ENCODE peak calls at places on chromosomes 7 and 10, in ten cellular contexts. D is transverse colon; B is ascending aorta; U is right cardiac atrium; H is heart left ventricle; Z is Jurkat, Clone E6-1; Q is AG04450; N is CD8-positive, alpha-beta T cell; A is K562; I is retinal pigment epithelial cell. C is an unnamed sample.

GRCh38 chr10:15046626-15047025 is 2.9 kb downstream of the OLAH start:
- DNase-seq in D (no peak), B (no peak), U (no peak), H (no peak), Z (no peak), Q (no peak), N (no peak), A (no peak), I (peak), C (no peak)

GRCh38 chr10:1552881-1553595 is 184.3 kb downstream of the ADARB2 start:
- DNase-seq in D (no peak), B (no peak), U (no peak), H (no peak), Z (no peak), Q (no peak), N (no peak), A (no peak), I (no peak), C (no peak)

GRCh38 chr7:68998136-68998535 is 600.1 kb upstream of the AUTS2 start:
- DNase-seq in D (no peak), B (no peak), U (no peak), H (no peak), Z (no peak), Q (no peak), N (no peak), A (no peak), I (no peak), C (no peak)

GRCh38 chr7:99794585-99795502 is 10.9 kb upstream of the CYP3A4 start:
- DNase-seq in D (no peak), B (no peak), U (no peak), H (no peak), Z (no peak), Q (no peak), N (no peak), A (no peak), I (no peak), C (no peak)

GRCh38 chr10:50260791-50261281 is 9.5 kb upstream of the ASAH2 start:
- DNase-seq in D (no peak), B (no peak), U (no peak), H (no peak), Z (no peak), Q (no peak), N (no peak), A (no peak), I (no peak), C (peak)

GRCh38 chr10:92200564-92200963 is 90.3 kb downstream of the CPEB3 start:
- DNase-seq in D (no peak), B (no peak), U (no peak), H (no peak), Z (no peak), Q (no peak), N (no peak), A (no peak), I (peak), C (no peak)

GRCh38 chr7:45469103-45469502 is 105.1 kb upstream of the ADCY1 start:
- DNase-seq in D (no peak), B (no peak), U (no peak), H (no peak), Z (no peak), Q (no peak), N (no peak), A (no peak), I (no peak), C (no peak)

GRCh38 chr7:66758964-66759628 is 18.6 kb downstream of the RABGEF1 start:
- DNase-seq in D (no peak), B (no peak), U (no peak), H (no peak), Z (no peak), Q (no peak), N (no peak), A (no peak), I (no peak), C (peak)

GRCh38 chr10:121481222-121481621 is 117.0 kb downstream of the FGFR2 start:
- DNase-seq in D (no peak), B (no peak), U (no peak), H (no peak), Z (no peak), Q (no peak), N (no peak), A (no peak), I (peak), C (no peak)

GRCh38 chr7:17057143-17057509 is 175.3 kb upstream of the AGR3 start:
- DNase-seq in D (no peak), B (no peak), U (no peak), H (no peak), Z (no peak), Q (no peak), N (no peak), A (no peak), I (no peak), C (no peak)

GRCh38 chr7:159027091-159027802 is 117.4 kb downstream of the VIPR2 start:
- DNase-seq in D (peak), B (no peak), U (no peak), H (no peak), Z (no peak), Q (no peak), N (no peak), A (no peak), I (no peak), C (no peak)

GRCh38 chr7:55241958-55242357 is 123.2 kb upstream of the LANCL2 start:
- DNase-seq in D (no peak), B (no peak), U (no peak), H (no peak), Z (no peak), Q (no peak), N (no peak), A (no peak), I (no peak), C (no peak)

GRCh38 chr10:50388181-50388580 is 136.9 kb upstream of the ASAH2 start:
- DNase-seq in D (no peak), B (no peak), U (no peak), H (no peak), Z (no peak), Q (no peak), N (no peak), A (no peak), I (no peak), C (no peak)

GRCh38 chr7:27745064-27745583 is 5.2 kb downstream of the TAX1BP1 start:
- DNase-seq in D (no peak), B (no peak), U (no peak), H (no peak), Z (peak), Q (peak), N (no peak), A (no peak), I (no peak), C (peak)

GRCh38 chr7:138304071-138304320 is 156.1 kb upstream of the TRIM24 start:
- DNase-seq in D (no peak), B (no peak), U (no peak), H (no peak), Z (no peak), Q (no peak), N (no peak), A (no peak), I (no peak), C (no peak)

GRCh38 chr7:73976761-73977625 is 51.0 kb upstream of the ELN start:
- DNase-seq in D (no peak), B (no peak), U (no peak), H (peak), Z (no peak), Q (no peak), N (no peak), A (peak), I (no peak), C (peak)

GRCh38 chr7:117283371-117283770 is 39.5 kb downstream of the WNT2 start:
- DNase-seq in D (no peak), B (no peak), U (no peak), H (no peak), Z (no peak), Q (peak), N (no peak), A (no peak), I (no peak), C (no peak)

GRCh38 chr7:106243893-106244292 is 40.9 kb downstream of the NAMPT start:
- DNase-seq in D (no peak), B (no peak), U (no peak), H (no peak), Z (no peak), Q (no peak), N (no peak), A (no peak), I (no peak), C (no peak)

GRCh38 chr10:93493162-93493561 is 3.2 kb upstream of the CEP55 start:
- DNase-seq in D (no peak), B (no peak), U (no peak), H (no peak), Z (no peak), Q (no peak), N (no peak), A (no peak), I (no peak), C (no peak)

GRCh38 chr7:109529712-109530111 is 960.0 kb downstream of the DNAJB9 start:
- DNase-seq in D (no peak), B (no peak), U (no peak), H (no peak), Z (no peak), Q (no peak), N (no peak), A (no peak), I (no peak), C (no peak)

GRCh38 chr7:45182856-45183710 is 25.5 kb downstream of the RAMP3 start:
- DNase-seq in D (no peak), B (no peak), U (no peak), H (no peak), Z (no peak), Q (no peak), N (no peak), A (no peak), I (no peak), C (no peak)

GRCh38 chr10:63627376-63627775 is 106.2 kb downstream of the REEP3 start:
- DNase-seq in D (no peak), B (no peak), U (no peak), H (no peak), Z (no peak), Q (no peak), N (no peak), A (no peak), I (no peak), C (peak)

GRCh38 chr10:63630085-63630927 is 109.1 kb downstream of the REEP3 start:
- DNase-seq in D (peak), B (peak), U (peak), H (peak), Z (peak), Q (peak), N (peak), A (peak), I (peak), C (peak)

GRCh38 chr10:63629363-63630084 is 108.3 kb downstream of the REEP3 start:
- DNase-seq in D (peak), B (peak), U (peak), H (peak), Z (peak), Q (peak), N (peak), A (peak), I (peak), C (peak)

GRCh38 chr10:63627881-63628296 is 106.7 kb downstream of the REEP3 start:
- DNase-seq in D (no peak), B (no peak), U (no peak), H (no peak), Z (peak), Q (no peak), N (no peak), A (no peak), I (no peak), C (peak)

DNA sequence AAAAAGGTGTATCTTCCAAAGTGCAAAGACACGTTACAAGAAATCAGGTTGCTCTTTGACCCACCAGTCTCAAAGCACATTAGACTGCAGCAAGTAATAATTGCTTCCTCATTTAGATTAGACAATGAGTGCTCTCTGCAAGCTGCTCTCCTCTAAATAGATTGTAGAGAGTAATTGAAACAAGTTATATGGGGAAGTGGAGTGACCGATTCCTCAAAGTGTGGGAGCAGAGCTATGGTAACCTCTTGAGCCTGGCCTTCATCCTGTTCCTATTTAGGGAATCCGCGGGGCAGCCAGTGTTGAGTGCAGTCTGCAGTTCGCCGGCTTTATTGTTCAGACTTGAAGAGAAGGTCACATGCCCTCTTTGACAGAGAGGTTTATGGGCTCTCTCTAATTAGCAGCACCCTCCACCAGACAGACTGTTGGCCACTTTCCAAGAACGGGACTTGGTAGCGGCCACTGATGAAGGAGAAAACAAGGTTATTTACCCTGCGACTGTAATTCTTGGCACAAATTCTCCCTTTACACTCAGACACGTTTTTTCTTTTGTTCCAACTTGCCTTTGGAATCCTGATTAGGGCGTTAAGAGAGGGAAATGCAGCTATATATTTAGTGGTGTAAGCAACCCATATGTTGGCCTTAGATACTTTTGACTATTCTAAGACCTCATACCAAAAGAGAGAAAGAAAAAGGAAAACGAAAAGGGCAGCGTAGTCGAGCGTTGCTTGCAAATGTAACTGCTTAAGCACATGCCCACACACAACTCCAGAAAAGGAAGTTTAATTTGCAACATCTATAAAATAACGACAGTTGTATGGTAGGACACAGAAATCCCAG is 107.5 kb downstream of the REEP3 start:
- DNase-seq in D (peak), B (no peak), U (peak), H (peak), Z (no peak), Q (no peak), N (no peak), A (peak), I (peak), C (peak)
- H3K4me3 ChIP-seq in D (peak), B (peak), U (peak), H (peak), Z (no peak), Q (peak), N (peak), A (peak), I (peak), C (peak)

GRCh38 chr10:119862524-119862923 is 10.1 kb downstream of the MCMBP start:
- DNase-seq in D (no peak), B (no peak), U (no peak), H (no peak), Z (no peak), Q (no peak), N (no peak), A (no peak), I (no peak), C (no peak)

GRCh38 chr10:119867317-119867716 is 5.3 kb downstream of the MCMBP start:
- DNase-seq in D (no peak), B (no peak), U (no peak), H (no peak), Z (no peak), Q (no peak), N (no peak), A (no peak), I (no peak), C (no peak)

GRCh38 chr10:119865699-119866240 is 6.9 kb downstream of the MCMBP start:
- DNase-seq in D (no peak), B (no peak), U (no peak), H (no peak), Z (no peak), Q (no peak), N (no peak), A (no peak), I (no peak), C (no peak)

GRCh38 chr10:119860866-119861601 is 11.6 kb downstream of the MCMBP start:
- DNase-seq in D (no peak), B (no peak), U (no peak), H (no peak), Z (no peak), Q (no peak), N (no peak), A (no peak), I (no peak), C (no peak)

GRCh38 chr10:119863951-119864565 is 8.6 kb downstream of the MCMBP start:
- DNase-seq in D (no peak), B (no peak), U (no peak), H (no peak), Z (peak), Q (no peak), N (no peak), A (no peak), I (no peak), C (peak)
- H3K4me3 ChIP-seq in D (no peak), B (no peak), U (no peak), H (no peak), Z (no peak), Q (no peak), N (no peak), A (no peak), I (no peak), C (no peak)

GRCh38 chr10:62048473-62048872 is 147.0 kb downstream of the ARID5B start:
- DNase-seq in D (no peak), B (no peak), U (no peak), H (no peak), Z (no peak), Q (no peak), N (no peak), A (no peak), I (no peak), C (no peak)
- H3K4me3 ChIP-seq in D (no peak), B (peak), U (peak), H (peak), Z (no peak), Q (peak), N (no peak), A (no peak), I (peak), C (no peak)

DNA sequence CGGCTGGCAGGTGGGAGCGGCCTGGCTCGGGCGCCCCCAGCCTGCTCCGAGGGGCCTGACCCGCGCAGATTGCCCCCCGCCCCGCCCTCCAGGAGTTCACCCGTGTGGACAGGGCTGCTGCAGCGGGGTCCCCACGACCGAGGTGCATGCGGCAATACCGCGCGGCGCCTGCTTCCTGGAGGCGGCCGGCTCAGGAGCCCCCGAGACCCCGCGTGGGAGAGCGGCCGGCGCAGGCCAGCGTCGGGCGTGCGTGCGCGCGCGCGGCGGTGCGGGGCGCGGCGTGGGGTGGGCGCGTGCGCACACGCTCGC is 1.0 kb upstream of the ACHE start:
- DNase-seq in D (no peak), B (no peak), U (no peak), H (no peak), Z (no peak), Q (no peak), N (no peak), A (no peak), I (no peak), C (peak)
- H3K4me3 ChIP-seq in D (no peak), B (peak), U (peak), H (peak), Z (no peak), Q (no peak), N (no peak), A (peak), I (no peak), C (no peak)

DNA sequence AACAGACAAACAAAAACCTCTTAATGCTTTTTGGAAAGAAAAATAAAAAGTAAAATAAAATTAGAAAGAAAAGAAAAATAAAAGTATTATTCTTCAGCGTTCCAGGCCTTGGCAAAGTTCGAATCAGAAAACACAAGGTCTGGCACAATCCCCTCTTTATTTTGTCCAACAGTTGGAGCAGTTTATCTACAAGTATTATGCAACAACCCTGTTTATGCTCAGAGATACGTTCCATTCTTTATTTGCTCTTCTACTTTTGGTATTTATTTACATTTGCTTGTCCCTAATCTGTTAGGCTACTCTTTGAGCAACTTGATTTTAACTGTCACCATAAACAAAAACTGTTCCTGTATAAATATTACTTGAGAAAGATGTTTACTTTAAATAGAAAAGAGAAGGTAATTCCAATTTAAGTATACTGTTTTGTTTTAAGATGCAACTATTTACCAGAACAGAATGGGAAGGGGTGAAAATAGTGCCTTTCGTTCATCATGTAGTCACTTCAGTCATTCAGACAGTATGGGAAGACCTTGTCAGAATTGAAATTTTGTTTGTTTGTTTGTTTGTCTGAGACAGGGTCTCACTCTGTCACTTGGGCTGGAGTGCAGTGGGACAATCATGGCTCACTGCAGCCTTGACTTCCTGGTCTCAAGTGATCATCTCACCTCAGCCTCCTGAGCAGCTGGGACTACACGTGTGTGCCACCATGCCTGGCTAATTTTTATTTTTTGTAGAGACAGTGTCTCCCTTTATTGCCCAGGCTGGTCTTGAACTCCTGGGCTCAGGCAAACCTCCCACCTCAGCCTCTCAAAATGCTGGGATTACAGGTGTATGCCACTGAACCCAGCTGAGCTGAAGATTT is 5.7 kb downstream of the PDK4 start:
- DNase-seq in D (no peak), B (no peak), U (no peak), H (no peak), Z (no peak), Q (no peak), N (no peak), A (no peak), I (no peak), C (no peak)
- H3K4me3 ChIP-seq in D (peak), B (peak), U (peak), H (no peak), Z (no peak), Q (no peak), N (no peak), A (no peak), I (no peak), C (no peak)

DNA sequence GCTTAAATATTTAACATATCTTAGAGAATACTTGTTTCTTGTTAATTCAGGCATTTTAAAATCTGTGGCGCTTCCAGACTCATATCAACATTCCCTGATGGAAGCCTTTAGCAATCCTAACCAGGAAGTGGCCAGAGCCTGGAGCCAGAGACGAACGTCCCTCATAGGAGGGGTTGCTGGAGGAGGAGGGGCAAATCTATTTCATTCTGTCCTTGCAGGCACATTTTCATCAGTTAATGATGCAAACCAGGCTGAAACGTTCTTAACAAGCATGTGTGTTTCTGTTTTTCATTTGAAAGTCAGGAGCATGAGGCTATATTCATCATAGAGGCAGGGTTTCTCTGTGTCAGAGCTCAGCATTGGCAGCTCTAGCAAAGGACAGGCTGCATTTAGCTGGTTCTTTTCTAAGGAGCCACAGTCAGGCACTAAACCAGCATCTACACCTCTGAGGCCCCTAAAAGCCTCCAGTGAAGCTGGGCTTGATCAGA is 17.8 kb upstream of the IFIT2 start:
- DNase-seq in D (peak), B (peak), U (peak), H (peak), Z (no peak), Q (no peak), N (no peak), A (no peak), I (peak), C (no peak)
- H3K4me3 ChIP-seq in D (no peak), B (peak), U (peak), H (peak), Z (no peak), Q (peak), N (no peak), A (no peak), I (peak), C (no peak)

GRCh38 chr10:124091646-124092269 is 1.6 kb downstream of the CHST15 start:
- DNase-seq in D (peak), B (no peak), U (peak), H (peak), Z (no peak), Q (no peak), N (no peak), A (no peak), I (no peak), C (no peak)
- H3K4me3 ChIP-seq in D (peak), B (peak), U (peak), H (peak), Z (no peak), Q (peak), N (no peak), A (no peak), I (peak), C (no peak)

GRCh38 chr7:5713124-5713912 is 68.1 kb downstream of the RNF216 start:
- DNase-seq in D (no peak), B (no peak), U (no peak), H (no peak), Z (no peak), Q (no peak), N (no peak), A (no peak), I (no peak), C (no peak)
- H3K4me3 ChIP-seq in D (no peak), B (no peak), U (no peak), H (no peak), Z (no peak), Q (no peak), N (no peak), A (no peak), I (no peak), C (no peak)

C was measured in NB4.